ENCODE peak calls at places on chromosomes 1 and 21, in seven cellular contexts. N is transverse colon; G is colonic mucosa; Z is CD8-positive, alpha-beta T cell; A is left lung; C is right cardiac atrium; Y is pancreas. L is an unnamed sample.

GRCh38 chr1:8185400-8185799 is 132.5 kb upstream of the SLC45A1 start:
- DNase-seq in C (no peak), Y (no peak), Z (no peak), N (no peak), G (no peak), A (peak; percentile 9), L (no peak)

GRCh38 chr1:206792939-206793607 is 20.8 kb upstream of the IL10 start:
- DNase-seq in A (no peak), C (no peak), Y (no peak), N (no peak), G (no peak), Z (no peak), L (no peak)

GRCh38 chr1:88407248-88407647 is 276.8 kb upstream of the PKN2 start:
- DNase-seq in G (no peak), A (no peak), N (no peak), Y (no peak), Z (no peak), C (no peak), L (no peak)

GRCh38 chr1:102178483-102178882 is 181.8 kb upstream of the OLFM3 start:
- DNase-seq in G (no peak), Y (no peak), N (no peak), C (no peak), Z (no peak), A (no peak), L (no peak)

GRCh38 chr1:206893380-206893779 is 3.9 kb upstream of the IL24 start:
- DNase-seq in N (no peak), Y (no peak), G (no peak), A (no peak), C (no peak), Z (no peak), L (no peak)

GRCh38 chr21:34526618-34527290 is 14.7 kb upstream of the KCNE1 start:
- DNase-seq in C (peak; percentile 79), Y (peak; percentile 77), Z (no peak), A (no peak), G (peak; percentile 82), N (peak; percentile 76), L (peak; percentile 83)

GRCh38 chr1:41122851-41123518 is 101.5 kb upstream of the SLFNL1 start:
- DNase-seq in C (no peak), Z (no peak), A (no peak), G (peak; percentile 38), Y (peak; percentile 11), N (peak; percentile 33), L (peak; percentile 68)

GRCh38 chr1:6423321-6423999 is 1.1 kb upstream of the ESPN start:
- DNase-seq in Y (peak; percentile 73), N (peak; percentile 82), A (peak; percentile 85), G (peak; percentile 86), C (no peak), Z (peak; percentile 56), L (peak; percentile 87)

GRCh38 chr21:15031790-15032357 is 32.9 kb downstream of the NRIP1 start:
- DNase-seq in C (no peak), A (no peak), Z (no peak), Y (no peak), N (no peak), G (no peak), L (no peak)

GRCh38 chr21:26732442-26733221 is 112.6 kb downstream of the ADAMTS1 start:
- DNase-seq in Z (no peak), Y (peak; percentile 12), N (peak; percentile 21), A (no peak), G (peak; percentile 36), C (peak; percentile 41), L (no peak)

GRCh38 chr1:154222518-154222917 is 1.8 kb downstream of the UBAP2L start:
- DNase-seq in N (no peak), A (no peak), G (no peak), Z (no peak), C (no peak), Y (no peak), L (no peak)

GRCh38 chr1:88210088-88210825 is 473.8 kb upstream of the PKN2 start:
- DNase-seq in G (no peak), C (no peak), A (no peak), Y (no peak), Z (no peak), N (no peak), L (no peak)

GRCh38 chr1:107499139-107499744 is 358.4 kb downstream of the NTNG1 start:
- DNase-seq in A (no peak), N (no peak), Z (no peak), G (no peak), C (no peak), Y (no peak), L (no peak)

GRCh38 chr1:103266036-103266435 is 157.7 kb upstream of the COL11A1 start:
- DNase-seq in A (no peak), G (no peak), C (no peak), N (no peak), Y (no peak), Z (no peak), L (no peak)

GRCh38 chr1:162985816-162986215 is 83.3 kb upstream of the RGS4 start:
- DNase-seq in G (no peak), C (no peak), Z (no peak), Y (no peak), N (no peak), A (no peak), L (no peak)

GRCh38 chr1:223831755-223832636 is 13.8 kb downstream of the TP53BP2 start:
- DNase-seq in C (no peak), A (no peak), N (no peak), Z (no peak), Y (no peak), G (no peak), L (no peak)

GRCh38 chr1:29083318-29084195 is 40.1 kb downstream of the TMEM200B start:
- DNase-seq in Z (no peak), N (no peak), G (no peak), C (no peak), Y (no peak), A (no peak), L (no peak)

GRCh38 chr1:116001739-116002487 is 25.6 kb downstream of the SLC22A15 start:
- DNase-seq in C (no peak), A (no peak), Y (peak; percentile 70), N (no peak), Z (no peak), G (no peak), L (no peak)

GRCh38 chr1:25392881-25393280 is 27.7 kb downstream of the RHCE start:
- DNase-seq in G (no peak), Z (no peak), Y (no peak), A (no peak), C (no peak), N (no peak), L (no peak)

GRCh38 chr1:206804156-206804737 is 32.0 kb upstream of the IL10 start:
- DNase-seq in A (no peak), C (no peak), Y (no peak), G (no peak), N (no peak), Z (no peak), L (no peak)

GRCh38 chr1:59146651-59147358 is 150.1 kb upstream of the FGGY start:
- DNase-seq in Z (peak; percentile 16), C (peak; percentile 64), N (peak; percentile 56), G (peak; percentile 62), Y (peak; percentile 23), A (peak; percentile 86), L (peak; percentile 55)

GRCh38 chr1:63264161-63264560 is 58.2 kb upstream of the FOXD3 start:
- DNase-seq in C (no peak), Y (no peak), G (no peak), A (no peak), N (no peak), Z (no peak), L (no peak)

GRCh38 chr1:205325334-205325884 is 3.9 kb upstream of the NUAK2 start:
- DNase-seq in G (peak; percentile 86), A (no peak), Y (peak; percentile 64), Z (peak; percentile 42), C (peak; percentile 38), N (peak; percentile 75), L (peak; percentile 85)

GRCh38 chr1:110595311-110595710 is 10.8 kb downstream of the KCNA2 start:
- DNase-seq in Y (no peak), A (no peak), Z (no peak), G (no peak), N (no peak), C (no peak), L (no peak)
- H3K27ac ChIP-seq in Y (no peak overlapping the region), A (no peak overlapping the region), Z (no peak overlapping the region), G (no peak overlapping the region), N (no peak overlapping the region), C (no peak overlapping the region), L (no peak overlapping the region)

GRCh38 chr1:230077011-230077410 is 10.0 kb downstream of the GALNT2 start:
- DNase-seq in G (no peak), Y (no peak), C (no peak), A (no peak), N (no peak), Z (no peak), L (no peak)
- H3K27ac ChIP-seq in G (no peak overlapping the region), Y (no peak overlapping the region), C (no peak overlapping the region), A (no peak overlapping the region), N (no peak overlapping the region), Z (no peak overlapping the region), L (no peak overlapping the region)

DNA sequence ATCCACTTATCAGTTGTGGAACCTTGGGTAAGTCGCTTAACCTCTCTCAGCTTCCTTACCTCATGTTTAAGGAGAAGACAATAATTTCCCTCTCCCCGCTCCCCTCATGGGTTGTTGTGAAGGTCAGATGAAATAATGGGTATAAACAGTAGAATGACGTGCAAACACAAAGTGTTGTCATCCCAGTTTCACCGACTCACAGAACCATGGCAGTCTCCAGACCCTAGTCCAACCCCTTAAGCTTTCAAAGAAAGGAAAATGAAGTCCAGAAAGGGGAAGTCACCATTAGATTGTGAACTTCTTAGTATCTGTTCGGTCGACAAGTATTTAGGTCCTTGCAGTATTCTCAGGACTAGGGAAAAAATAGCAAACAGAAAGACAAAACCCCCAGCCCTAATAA is 1.1 kb downstream of the LAMTOR2 start:
- DNase-seq in N (no peak), G (no peak), Y (no peak), C (no peak), Z (no peak), A (no peak), L (no peak)
- H3K27ac ChIP-seq in N (no peak overlapping the region), G (no peak overlapping the region), Y (no peak overlapping the region), C (no peak overlapping the region), Z (no peak overlapping the region), A (peak overlapping the region; percentile 92), L (peak overlapping the region; percentile 89)

GRCh38 chr21:39103689-39104088 is 79.6 kb downstream of the PSMG1 start:
- DNase-seq in A (no peak), Y (no peak), N (no peak), Z (no peak), C (no peak), G (no peak), L (no peak)

GRCh38 chr21:39105341-39105765 is 77.9 kb downstream of the PSMG1 start:
- DNase-seq in G (no peak), Z (no peak), A (no peak), Y (no peak), N (no peak), C (no peak), L (no peak)

GRCh38 chr21:39105836-39106235 is 77.4 kb downstream of the PSMG1 start:
- DNase-seq in Y (no peak), Z (no peak), A (no peak), G (no peak), N (no peak), C (no peak), L (no peak)

GRCh38 chr21:39106881-39107462 is 76.3 kb downstream of the PSMG1 start:
- DNase-seq in A (no peak), C (no peak), N (no peak), Y (no peak), Z (no peak), G (no peak), L (no peak)

DNA sequence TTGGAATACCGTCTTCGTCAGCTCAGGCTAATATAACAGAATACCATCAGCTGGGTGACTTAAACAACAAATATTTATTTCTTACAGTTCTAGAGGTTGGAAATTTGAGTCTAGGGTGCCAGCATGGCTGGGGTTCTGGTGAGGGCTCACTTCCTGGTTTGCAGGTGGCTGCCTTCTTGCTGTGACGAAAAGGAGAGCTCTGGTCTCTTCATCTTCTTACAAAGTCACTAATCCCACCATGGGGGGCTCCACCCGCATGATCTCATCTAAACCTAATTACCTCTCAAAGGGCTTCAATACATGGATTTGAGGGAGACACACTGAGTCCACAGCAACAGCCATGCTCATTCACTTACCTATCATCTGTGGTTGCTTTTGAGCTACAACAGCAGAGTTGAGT is 78.3 kb downstream of the PSMG1 start:
- DNase-seq in Z (no peak), N (no peak), G (no peak), Y (no peak), A (no peak), C (no peak), L (no peak)
- H3K27ac ChIP-seq in Z (no peak overlapping the region), N (peak overlapping the region; percentile 54), G (no peak overlapping the region), Y (no peak overlapping the region), A (no peak overlapping the region), C (no peak overlapping the region), L (peak overlapping the region; percentile 75)

L was measured in Peyer's patch.